ENCODE peak calls at places on chromosomes 5 and 9, in six cellular contexts. One of them, this sample, is unnamed.

GRCh38 chr5:69245031-69245430 is 10.3 kb downstream of the CDK7 start:
- DNase-seq in Calu3: no peak
- DNase-seq in endothelial cell: no peak
- DNase-seq in T1000: no peak
- DNase-seq in activated T-cell treated with anti-CD3 and anti-CD28 coated beads for 1 hour: no peak
- DNase-seq in RWPE1: no peak
- DNase-seq in this sample: no peak

GRCh38 chr5:17123010-17123409 is 94.4 kb upstream of the BASP1 start:
- DNase-seq in T1000: no peak
- DNase-seq in RWPE1: no peak
- DNase-seq in endothelial cell: no peak
- DNase-seq in activated T-cell treated with anti-CD3 and anti-CD28 coated beads for 1 hour: no peak
- DNase-seq in Calu3: no peak
- DNase-seq in this sample: no peak

GRCh38 chr5:9523090-9523813 is 22.6 kb downstream of the SEMA5A start:
- DNase-seq in endothelial cell: no peak
- DNase-seq in Calu3: no peak
- DNase-seq in activated T-cell treated with anti-CD3 and anti-CD28 coated beads for 1 hour: no peak
- DNase-seq in T1000: no peak
- DNase-seq in RWPE1: no peak
- DNase-seq in this sample: no peak

GRCh38 chr5:118196229-118196628 is 792.1 kb downstream of the DTWD2 start:
- DNase-seq in Calu3: no peak
- DNase-seq in activated T-cell treated with anti-CD3 and anti-CD28 coated beads for 1 hour: no peak
- DNase-seq in endothelial cell: no peak
- DNase-seq in T1000: no peak
- DNase-seq in RWPE1: no peak
- DNase-seq in this sample: no peak

GRCh38 chr5:168288349-168289245 is 2.8 kb upstream of the WWC1 start:
- DNase-seq in T1000: no peak
- DNase-seq in Calu3: peak
- DNase-seq in endothelial cell: no peak
- DNase-seq in RWPE1: peak
- DNase-seq in activated T-cell treated with anti-CD3 and anti-CD28 coated beads for 1 hour: no peak
- DNase-seq in this sample: no peak

GRCh38 chr5:139382371-139382770 is 726 bp downstream of the SLC23A1 start:
- DNase-seq in endothelial cell: no peak
- DNase-seq in RWPE1: no peak
- DNase-seq in Calu3: no peak
- DNase-seq in T1000: no peak
- DNase-seq in activated T-cell treated with anti-CD3 and anti-CD28 coated beads for 1 hour: no peak
- DNase-seq in this sample: no peak

GRCh38 chr5:173302546-173303155 is 25.6 kb downstream of the STC2 start:
- DNase-seq in activated T-cell treated with anti-CD3 and anti-CD28 coated beads for 1 hour: no peak
- DNase-seq in endothelial cell: no peak
- DNase-seq in Calu3: peak
- DNase-seq in RWPE1: peak
- DNase-seq in T1000: peak
- DNase-seq in this sample: no peak

GRCh38 chr5:84437673-84438315 is 53.1 kb upstream of the EDIL3 start:
- DNase-seq in T1000: peak
- DNase-seq in activated T-cell treated with anti-CD3 and anti-CD28 coated beads for 1 hour: no peak
- DNase-seq in RWPE1: peak
- DNase-seq in Calu3: peak
- DNase-seq in endothelial cell: no peak
- DNase-seq in this sample: no peak

GRCh38 chr5:179904463-179905143 is 3.1 kb downstream of the TBC1D9B start:
- DNase-seq in T1000: no peak
- DNase-seq in RWPE1: no peak
- DNase-seq in Calu3: no peak
- DNase-seq in activated T-cell treated with anti-CD3 and anti-CD28 coated beads for 1 hour: no peak
- DNase-seq in endothelial cell: no peak
- DNase-seq in this sample: no peak

GRCh38 chr5:56737002-56737621 is 78.2 kb upstream of the MAP3K1 start:
- DNase-seq in activated T-cell treated with anti-CD3 and anti-CD28 coated beads for 1 hour: no peak
- DNase-seq in Calu3: no peak
- DNase-seq in RWPE1: no peak
- DNase-seq in T1000: no peak
- DNase-seq in endothelial cell: no peak
- DNase-seq in this sample: no peak

GRCh38 chr9:81083062-81083461 is 606.3 kb downstream of the TLE1 start:
- DNase-seq in Calu3: no peak
- DNase-seq in RWPE1: no peak
- DNase-seq in endothelial cell: no peak
- DNase-seq in T1000: no peak
- DNase-seq in activated T-cell treated with anti-CD3 and anti-CD28 coated beads for 1 hour: no peak
- DNase-seq in this sample: peak

GRCh38 chr9:133881671-133882381 is 110.3 kb downstream of the VAV2 start:
- DNase-seq in Calu3: no peak
- DNase-seq in endothelial cell: no peak
- DNase-seq in T1000: no peak
- DNase-seq in RWPE1: peak
- DNase-seq in activated T-cell treated with anti-CD3 and anti-CD28 coated beads for 1 hour: no peak
- DNase-seq in this sample: no peak

GRCh38 chr5:71830626-71831539 is 111.8 kb downstream of the CARTPT start:
- DNase-seq in endothelial cell: no peak
- DNase-seq in RWPE1: peak
- DNase-seq in T1000: peak
- DNase-seq in activated T-cell treated with anti-CD3 and anti-CD28 coated beads for 1 hour: no peak
- DNase-seq in Calu3: peak
- DNase-seq in this sample: no peak

GRCh38 chr9:23577611-23578010 is 248.4 kb downstream of the ELAVL2 start:
- DNase-seq in RWPE1: no peak
- DNase-seq in T1000: no peak
- DNase-seq in Calu3: no peak
- DNase-seq in endothelial cell: no peak
- DNase-seq in activated T-cell treated with anti-CD3 and anti-CD28 coated beads for 1 hour: no peak
- DNase-seq in this sample: no peak

GRCh38 chr5:65774346-65774745 is 52.3 kb downstream of the NLN start:
- DNase-seq in Calu3: peak
- DNase-seq in RWPE1: peak
- DNase-seq in T1000: peak
- DNase-seq in endothelial cell: no peak
- DNase-seq in activated T-cell treated with anti-CD3 and anti-CD28 coated beads for 1 hour: no peak
- DNase-seq in this sample: no peak

GRCh38 chr9:94948567-94949235 is 222.2 kb downstream of the AOPEP start:
- DNase-seq in Calu3: no peak
- DNase-seq in activated T-cell treated with anti-CD3 and anti-CD28 coated beads for 1 hour: no peak
- DNase-seq in T1000: no peak
- DNase-seq in endothelial cell: no peak
- DNase-seq in RWPE1: no peak
- DNase-seq in this sample: no peak

GRCh38 chr9:123710299-123710698 is 219.6 kb downstream of the DENND1A start:
- DNase-seq in T1000: peak
- DNase-seq in RWPE1: peak
- DNase-seq in activated T-cell treated with anti-CD3 and anti-CD28 coated beads for 1 hour: no peak
- DNase-seq in endothelial cell: no peak
- DNase-seq in Calu3: no peak
- DNase-seq in this sample: no peak

GRCh38 chr5:95519681-95520080 is 35.1 kb downstream of the SKIC3 start:
- DNase-seq in T1000: no peak
- DNase-seq in RWPE1: no peak
- DNase-seq in Calu3: no peak
- DNase-seq in endothelial cell: no peak
- DNase-seq in activated T-cell treated with anti-CD3 and anti-CD28 coated beads for 1 hour: no peak
- DNase-seq in this sample: no peak

GRCh38 chr5:109126481-109126880 is 283.3 kb downstream of the PJA2 start:
- DNase-seq in activated T-cell treated with anti-CD3 and anti-CD28 coated beads for 1 hour: no peak
- DNase-seq in endothelial cell: no peak
- DNase-seq in T1000: no peak
- DNase-seq in RWPE1: no peak
- DNase-seq in Calu3: no peak
- DNase-seq in this sample: no peak

GRCh38 chr9:124216474-124217176 is 41.1 kb upstream of the NEK6 start:
- DNase-seq in activated T-cell treated with anti-CD3 and anti-CD28 coated beads for 1 hour: peak
- DNase-seq in endothelial cell: no peak
- DNase-seq in RWPE1: no peak
- DNase-seq in T1000: no peak
- DNase-seq in Calu3: no peak
- DNase-seq in this sample: peak

GRCh38 chr5:82340799-82341198 is 62.6 kb upstream of the RPS23 start:
- DNase-seq in Calu3: no peak
- DNase-seq in RWPE1: no peak
- DNase-seq in T1000: no peak
- DNase-seq in activated T-cell treated with anti-CD3 and anti-CD28 coated beads for 1 hour: no peak
- DNase-seq in endothelial cell: no peak
- DNase-seq in this sample: no peak

GRCh38 chr5:121378559-121379359 is 472.9 kb upstream of the FTMT start:
- DNase-seq in RWPE1: no peak
- DNase-seq in endothelial cell: no peak
- DNase-seq in Calu3: no peak
- DNase-seq in T1000: no peak
- DNase-seq in activated T-cell treated with anti-CD3 and anti-CD28 coated beads for 1 hour: no peak
- DNase-seq in this sample: no peak

GRCh38 chr5:179227578-179228311 is 117.5 kb downstream of the ADAMTS2 start:
- DNase-seq in T1000: no peak
- DNase-seq in activated T-cell treated with anti-CD3 and anti-CD28 coated beads for 1 hour: no peak
- DNase-seq in Calu3: no peak
- DNase-seq in endothelial cell: no peak
- DNase-seq in RWPE1: no peak
- DNase-seq in this sample: no peak

GRCh38 chr5:141192110-141192725 is at the start of gene PCDHB10:
- DNase-seq in Calu3: peak
- DNase-seq in T1000: no peak
- DNase-seq in endothelial cell: peak
- DNase-seq in activated T-cell treated with anti-CD3 and anti-CD28 coated beads for 1 hour: no peak
- DNase-seq in RWPE1: no peak
- DNase-seq in this sample: no peak

GRCh38 chr9:38183994-38184568 is 115.1 kb upstream of the SHB start:
- DNase-seq in activated T-cell treated with anti-CD3 and anti-CD28 coated beads for 1 hour: no peak
- DNase-seq in Calu3: no peak
- DNase-seq in T1000: no peak
- DNase-seq in RWPE1: no peak
- DNase-seq in endothelial cell: no peak
- DNase-seq in this sample: peak

GRCh38 chr5:149265559-149265958 is 6.1 kb upstream of the AFAP1L1 start:
- DNase-seq in T1000: no peak
- DNase-seq in Calu3: peak
- DNase-seq in RWPE1: no peak
- DNase-seq in endothelial cell: no peak
- DNase-seq in activated T-cell treated with anti-CD3 and anti-CD28 coated beads for 1 hour: no peak
- DNase-seq in this sample: peak

GRCh38 chr5:180649297-180650039 is at the start of gene FLT4:
- DNase-seq in endothelial cell: peak
- DNase-seq in activated T-cell treated with anti-CD3 and anti-CD28 coated beads for 1 hour: no peak
- DNase-seq in RWPE1: no peak
- DNase-seq in Calu3: no peak
- DNase-seq in T1000: no peak
- DNase-seq in this sample: no peak

GRCh38 chr5:142070000-142070399 is 38.6 kb upstream of the NDFIP1 start:
- DNase-seq in Calu3: no peak
- DNase-seq in RWPE1: no peak
- DNase-seq in activated T-cell treated with anti-CD3 and anti-CD28 coated beads for 1 hour: no peak
- DNase-seq in T1000: no peak
- DNase-seq in endothelial cell: no peak
- DNase-seq in this sample: no peak

GRCh38 chr5:134547579-134547978 is 22.1 kb downstream of the JADE2 start:
- DNase-seq in Calu3: no peak
- DNase-seq in T1000: peak
- DNase-seq in activated T-cell treated with anti-CD3 and anti-CD28 coated beads for 1 hour: no peak
- DNase-seq in endothelial cell: no peak
- DNase-seq in RWPE1: peak
- DNase-seq in this sample: no peak

GRCh38 chr9:105901514-105902109 is 207.3 kb downstream of the TMEM38B start:
- DNase-seq in Calu3: peak
- DNase-seq in endothelial cell: peak
- DNase-seq in RWPE1: peak
- DNase-seq in activated T-cell treated with anti-CD3 and anti-CD28 coated beads for 1 hour: no peak
- DNase-seq in T1000: no peak
- DNase-seq in this sample: peak

GRCh38 chr5:158874814-158875213 is 224.9 kb downstream of the EBF1 start:
- DNase-seq in RWPE1: no peak
- DNase-seq in T1000: no peak
- DNase-seq in activated T-cell treated with anti-CD3 and anti-CD28 coated beads for 1 hour: no peak
- DNase-seq in Calu3: no peak
- DNase-seq in endothelial cell: no peak
- DNase-seq in this sample: no peak

GRCh38 chr5:132850066-132850465 is 16.2 kb downstream of the GDF9 start:
- DNase-seq in endothelial cell: no peak
- DNase-seq in activated T-cell treated with anti-CD3 and anti-CD28 coated beads for 1 hour: no peak
- DNase-seq in RWPE1: no peak
- DNase-seq in T1000: no peak
- DNase-seq in Calu3: no peak
- DNase-seq in this sample: no peak

GRCh38 chr9:117239428-117239827 is 175.4 kb downstream of the ASTN2 start:
- DNase-seq in RWPE1: no peak
- DNase-seq in activated T-cell treated with anti-CD3 and anti-CD28 coated beads for 1 hour: no peak
- DNase-seq in T1000: no peak
- DNase-seq in endothelial cell: no peak
- DNase-seq in Calu3: no peak
- DNase-seq in this sample: no peak

GRCh38 chr5:73818357-73818756 is 192.4 kb downstream of the ARHGEF28 start:
- DNase-seq in Calu3: no peak
- DNase-seq in endothelial cell: no peak
- DNase-seq in activated T-cell treated with anti-CD3 and anti-CD28 coated beads for 1 hour: no peak
- DNase-seq in RWPE1: no peak
- DNase-seq in T1000: no peak
- DNase-seq in this sample: no peak

GRCh38 chr9:111627260-111627963 is 3.7 kb upstream of the DNAJC25 start:
- DNase-seq in RWPE1: no peak
- DNase-seq in Calu3: no peak
- DNase-seq in T1000: no peak
- DNase-seq in activated T-cell treated with anti-CD3 and anti-CD28 coated beads for 1 hour: no peak
- DNase-seq in endothelial cell: no peak
- DNase-seq in this sample: no peak

GRCh38 chr5:181215997-181216982 is 6.8 kb upstream of the TRIM41 start:
- DNase-seq in T1000: no peak
- DNase-seq in endothelial cell: no peak
- DNase-seq in RWPE1: no peak
- DNase-seq in activated T-cell treated with anti-CD3 and anti-CD28 coated beads for 1 hour: no peak
- DNase-seq in Calu3: no peak
- DNase-seq in this sample: no peak

GRCh38 chr5:56876325-56876724 is 33.1 kb upstream of the SETD9 start:
- DNase-seq in activated T-cell treated with anti-CD3 and anti-CD28 coated beads for 1 hour: no peak
- DNase-seq in RWPE1: peak
- DNase-seq in Calu3: no peak
- DNase-seq in T1000: no peak
- DNase-seq in endothelial cell: no peak
- DNase-seq in this sample: no peak